ENCODE peak calls at places on chromosomes 2 and 18, in five cellular contexts. Y, U, H, P and E are unnamed samples.

GRCh38 chr2:204638795-204639194 is 93.5 kb downstream of the PARD3B start:
- DNase-seq in H (no peak), U (no peak), P (no peak), Y (no peak), E (no peak)

GRCh38 chr2:41711736-41712135 is 336.1 kb upstream of the PKDCC start:
- DNase-seq in P (no peak), H (no peak), U (no peak), Y (no peak), E (no peak)

GRCh38 chr2:207231962-207232361 is 66.2 kb upstream of the KLF7 start:
- DNase-seq in Y (no peak), H (no peak), P (no peak), U (peak), E (peak)

GRCh38 chr18:34806527-34806926 is 96.4 kb downstream of the DTNA start:
- DNase-seq in P (no peak), Y (no peak), U (no peak), H (no peak), E (peak)

GRCh38 chr2:226796840-226797288 is 2.8 kb downstream of the IRS1 start:
- DNase-seq in H (no peak), U (peak), Y (no peak), P (peak), E (peak)

GRCh38 chr2:241796610-241797138 is 12.3 kb upstream of the NEU4 start:
- DNase-seq in Y (no peak), P (no peak), U (no peak), H (no peak), E (no peak)

GRCh38 chr2:44291281-44292248 is 16.3 kb downstream of the SLC3A1 start:
- DNase-seq in H (peak), P (peak), U (peak), Y (no peak), E (peak)

GRCh38 chr2:136013286-136013685 is 27.9 kb upstream of the DARS1 start:
- DNase-seq in P (no peak), Y (peak), H (no peak), U (no peak), E (no peak)

GRCh38 chr2:68936889-68937288 is 15.8 kb downstream of the GKN2 start:
- DNase-seq in Y (no peak), P (no peak), U (peak), H (no peak), E (peak)

GRCh38 chr2:199019898-199020507 is 437.7 kb downstream of the SATB2 start:
- DNase-seq in H (peak), U (peak), P (peak), Y (peak), E (peak)

GRCh38 chr18:75110846-75111415 is 98.0 kb downstream of the PTGR3 start:
- DNase-seq in H (no peak), P (no peak), Y (no peak), U (no peak), E (no peak)

GRCh38 chr2:148021059-148021985 is at the start of gene MBD5:
- DNase-seq in Y (peak), P (peak), H (peak), U (peak), E (peak)

GRCh38 chr2:200772620-200773019 is 39.1 kb upstream of the BZW1 start:
- DNase-seq in P (no peak), H (no peak), U (no peak), Y (no peak), E (no peak)

GRCh38 chr2:23925702-23926288 is 1.1 kb downstream of the ATAD2B start:
- DNase-seq in Y (peak), U (peak), H (no peak), P (peak), E (peak)

GRCh38 chr2:23065936-23066335 is 319.0 kb upstream of the KLHL29 start:
- DNase-seq in H (no peak), P (no peak), Y (no peak), U (no peak), E (no peak)

GRCh38 chr2:54239427-54239826 is 16.6 kb downstream of the TSPYL6 start:
- DNase-seq in Y (no peak), H (peak), P (peak), U (peak), E (peak)

GRCh38 chr18:8912348-8913057 is 190.0 kb upstream of the NDUFV2 start:
- DNase-seq in P (no peak), Y (no peak), H (no peak), U (peak), E (peak)

GRCh38 chr2:64624108-64624610 is 29.6 kb downstream of the SERTAD2 start:
- DNase-seq in P (no peak), H (no peak), U (no peak), Y (no peak), E (no peak)

GRCh38 chr18:45136381-45137088 is 455.8 kb downstream of the SETBP1 start:
- DNase-seq in H (no peak), P (no peak), Y (no peak), U (no peak), E (no peak)

GRCh38 chr2:23386422-23387220 is 1.6 kb downstream of the KLHL29 start:
- DNase-seq in Y (no peak), U (peak), P (no peak), H (no peak), E (peak)

GRCh38 chr18:50560681-50561629 is 1.1 kb downstream of the MAPK4 start:
- DNase-seq in P (no peak), Y (no peak), H (no peak), U (peak), E (peak)

GRCh38 chr2:70676301-70677035 is 91.5 kb downstream of the ADD2 start:
- DNase-seq in U (no peak), H (no peak), P (no peak), Y (no peak), E (no peak)

GRCh38 chr18:40012931-40013609 is 1942.0 kb upstream of the PIK3C3 start:
- DNase-seq in P (peak), H (no peak), U (no peak), Y (no peak), E (peak)

GRCh38 chr2:191327484-191327883 is 82.3 kb downstream of the MYO1B start:
- DNase-seq in P (no peak), U (no peak), H (no peak), Y (no peak), E (no peak)

GRCh38 chr2:67777010-67777409 is 285.8 kb downstream of the C1D start:
- DNase-seq in U (no peak), P (no peak), Y (no peak), H (no peak), E (no peak)

GRCh38 chr2:231359948-231360347 is 35.6 kb upstream of the B3GNT7 start:
- DNase-seq in P (no peak), H (no peak), U (no peak), Y (no peak), E (no peak)

GRCh38 chr2:26412091-26412673 is 10.5 kb downstream of the DRC1 start:
- DNase-seq in H (no peak), U (no peak), P (peak), Y (peak), E (no peak)

GRCh38 chr2:71791051-71791450 is 337.7 kb downstream of the DYSF start:
- DNase-seq in P (no peak), H (no peak), U (no peak), Y (no peak), E (no peak)

GRCh38 chr2:174078275-174078674 is 113.1 kb upstream of the SP3 start:
- DNase-seq in U (no peak), H (no peak), P (peak), Y (peak), E (peak)

GRCh38 chr2:25567406-25567805 is 106.0 kb downstream of the DTNB start:
- DNase-seq in H (peak), P (peak), U (peak), Y (peak), E (peak)

GRCh38 chr2:45652090-45653050 is 895 bp downstream of the PRKCE start:
- DNase-seq in Y (no peak), H (no peak), P (peak), U (peak), E (peak)

GRCh38 chr2:763766-764525 is 86.7 kb upstream of the TMEM18 start:
- DNase-seq in P (no peak), H (peak), Y (no peak), U (peak), E (peak)

GRCh38 chr2:109455731-109456691 is 157.8 kb downstream of the SEPTIN10 start:
- DNase-seq in H (no peak), Y (no peak), U (no peak), P (no peak), E (no peak)

GRCh38 chr18:55780591-55781071 is 192.6 kb upstream of the TCF4 start:
- DNase-seq in U (peak), H (no peak), Y (no peak), P (peak), E (no peak)